ENCODE peak calls at places on chromosome 20, in five cellular contexts. One of them, this sample, is unnamed.

GRCh38 chr20:11296221-11296620 is 621.5 kb upstream of the BTBD3 start:
- DNase-seq in ecto neural progenitor cell: no peak
- DNase-seq in transverse colon: no peak
- DNase-seq in stimulated activated naive CD8-positive, alpha-beta T cell treated with anti-CD3 and anti-CD28 coated beads, Interleukin-15, Interleukin-2, amounts not matched to agents 100 U/mL and 50 U/mL, for 24 hours: no peak
- DNase-seq in NCI-H748 treated with DMSO at 0.1 percent for 48 hours: no peak
- DNase-seq in this sample: no peak

GRCh38 chr20:40980106-40980827 is 48.4 kb upstream of the TOP1 start:
- DNase-seq in ecto neural progenitor cell: no peak
- DNase-seq in transverse colon: no peak
- DNase-seq in stimulated activated naive CD8-positive, alpha-beta T cell treated with anti-CD3 and anti-CD28 coated beads, Interleukin-15, Interleukin-2, amounts not matched to agents 100 U/mL and 50 U/mL, for 24 hours: no peak
- DNase-seq in NCI-H748 treated with DMSO at 0.1 percent for 48 hours: no peak
- DNase-seq in this sample: peak

GRCh38 chr20:17925300-17925939 is 43.2 kb downstream of the SNX5 start:
- DNase-seq in ecto neural progenitor cell: no peak
- DNase-seq in transverse colon: peak
- DNase-seq in stimulated activated naive CD8-positive, alpha-beta T cell treated with anti-CD3 and anti-CD28 coated beads, Interleukin-15, Interleukin-2, amounts not matched to agents 100 U/mL and 50 U/mL, for 24 hours: no peak
- DNase-seq in NCI-H748 treated with DMSO at 0.1 percent for 48 hours: no peak
- DNase-seq in this sample: no peak

GRCh38 chr20:48639899-48640298 is 187.9 kb downstream of the PREX1 start:
- DNase-seq in ecto neural progenitor cell: no peak
- DNase-seq in transverse colon: no peak
- DNase-seq in stimulated activated naive CD8-positive, alpha-beta T cell treated with anti-CD3 and anti-CD28 coated beads, Interleukin-15, Interleukin-2, amounts not matched to agents 100 U/mL and 50 U/mL, for 24 hours: no peak
- DNase-seq in NCI-H748 treated with DMSO at 0.1 percent for 48 hours: no peak
- DNase-seq in this sample: no peak

GRCh38 chr20:55269913-55270312 is 735.4 kb downstream of the CBLN4 start:
- DNase-seq in ecto neural progenitor cell: no peak
- DNase-seq in transverse colon: no peak
- DNase-seq in stimulated activated naive CD8-positive, alpha-beta T cell treated with anti-CD3 and anti-CD28 coated beads, Interleukin-15, Interleukin-2, amounts not matched to agents 100 U/mL and 50 U/mL, for 24 hours: no peak
- DNase-seq in NCI-H748 treated with DMSO at 0.1 percent for 48 hours: no peak
- DNase-seq in this sample: no peak

GRCh38 chr20:10877345-10877744 is 203.5 kb upstream of the JAG1 start:
- DNase-seq in ecto neural progenitor cell: no peak
- DNase-seq in transverse colon: peak
- DNase-seq in stimulated activated naive CD8-positive, alpha-beta T cell treated with anti-CD3 and anti-CD28 coated beads, Interleukin-15, Interleukin-2, amounts not matched to agents 100 U/mL and 50 U/mL, for 24 hours: no peak
- DNase-seq in NCI-H748 treated with DMSO at 0.1 percent for 48 hours: no peak
- DNase-seq in this sample: no peak

GRCh38 chr20:33305591-33306057 is 22.6 kb downstream of the BPIFB1 start:
- DNase-seq in ecto neural progenitor cell: no peak
- DNase-seq in transverse colon: no peak
- DNase-seq in stimulated activated naive CD8-positive, alpha-beta T cell treated with anti-CD3 and anti-CD28 coated beads, Interleukin-15, Interleukin-2, amounts not matched to agents 100 U/mL and 50 U/mL, for 24 hours: no peak
- DNase-seq in NCI-H748 treated with DMSO at 0.1 percent for 48 hours: no peak
- DNase-seq in this sample: no peak

GRCh38 chr20:5400164-5400762 is 83.5 kb upstream of the PROKR2 start:
- DNase-seq in ecto neural progenitor cell: peak
- DNase-seq in transverse colon: no peak
- DNase-seq in stimulated activated naive CD8-positive, alpha-beta T cell treated with anti-CD3 and anti-CD28 coated beads, Interleukin-15, Interleukin-2, amounts not matched to agents 100 U/mL and 50 U/mL, for 24 hours: peak
- DNase-seq in NCI-H748 treated with DMSO at 0.1 percent for 48 hours: no peak
- DNase-seq in this sample: no peak

GRCh38 chr20:59159822-59160740 is 3.5 kb upstream of the ZNF831 start:
- DNase-seq in ecto neural progenitor cell: no peak
- DNase-seq in transverse colon: peak
- DNase-seq in stimulated activated naive CD8-positive, alpha-beta T cell treated with anti-CD3 and anti-CD28 coated beads, Interleukin-15, Interleukin-2, amounts not matched to agents 100 U/mL and 50 U/mL, for 24 hours: peak
- DNase-seq in NCI-H748 treated with DMSO at 0.1 percent for 48 hours: peak
- DNase-seq in this sample: peak

GRCh38 chr20:21396045-21396893 is 1.1 kb downstream of the NKX2-4 start:
- DNase-seq in ecto neural progenitor cell: peak
- DNase-seq in transverse colon: no peak
- DNase-seq in stimulated activated naive CD8-positive, alpha-beta T cell treated with anti-CD3 and anti-CD28 coated beads, Interleukin-15, Interleukin-2, amounts not matched to agents 100 U/mL and 50 U/mL, for 24 hours: peak
- DNase-seq in NCI-H748 treated with DMSO at 0.1 percent for 48 hours: no peak
- DNase-seq in this sample: no peak

GRCh38 chr20:64161595-64162238 is 2.5 kb upstream of the MYT1 start:
- DNase-seq in ecto neural progenitor cell: peak
- DNase-seq in transverse colon: peak
- DNase-seq in stimulated activated naive CD8-positive, alpha-beta T cell treated with anti-CD3 and anti-CD28 coated beads, Interleukin-15, Interleukin-2, amounts not matched to agents 100 U/mL and 50 U/mL, for 24 hours: peak
- DNase-seq in NCI-H748 treated with DMSO at 0.1 percent for 48 hours: no peak
- DNase-seq in this sample: peak

GRCh38 chr20:37245671-37246237 is 15.9 kb downstream of the GHRH start:
- DNase-seq in ecto neural progenitor cell: peak
- DNase-seq in transverse colon: no peak
- DNase-seq in stimulated activated naive CD8-positive, alpha-beta T cell treated with anti-CD3 and anti-CD28 coated beads, Interleukin-15, Interleukin-2, amounts not matched to agents 100 U/mL and 50 U/mL, for 24 hours: no peak
- DNase-seq in NCI-H748 treated with DMSO at 0.1 percent for 48 hours: peak
- DNase-seq in this sample: no peak

GRCh38 chr20:51452734-51453133 is 89.8 kb downstream of the NFATC2 start:
- DNase-seq in ecto neural progenitor cell: no peak
- DNase-seq in transverse colon: no peak
- DNase-seq in stimulated activated naive CD8-positive, alpha-beta T cell treated with anti-CD3 and anti-CD28 coated beads, Interleukin-15, Interleukin-2, amounts not matched to agents 100 U/mL and 50 U/mL, for 24 hours: no peak
- DNase-seq in NCI-H748 treated with DMSO at 0.1 percent for 48 hours: no peak
- DNase-seq in this sample: peak

GRCh38 chr20:271528-271927 is 14.0 kb downstream of the DEFB132 start:
- DNase-seq in ecto neural progenitor cell: no peak
- DNase-seq in transverse colon: no peak
- DNase-seq in stimulated activated naive CD8-positive, alpha-beta T cell treated with anti-CD3 and anti-CD28 coated beads, Interleukin-15, Interleukin-2, amounts not matched to agents 100 U/mL and 50 U/mL, for 24 hours: no peak
- DNase-seq in NCI-H748 treated with DMSO at 0.1 percent for 48 hours: no peak
- DNase-seq in this sample: no peak

GRCh38 chr20:63381781-63382431 is 20.8 kb upstream of the CHRNA4 start:
- DNase-seq in ecto neural progenitor cell: peak
- DNase-seq in transverse colon: no peak
- DNase-seq in stimulated activated naive CD8-positive, alpha-beta T cell treated with anti-CD3 and anti-CD28 coated beads, Interleukin-15, Interleukin-2, amounts not matched to agents 100 U/mL and 50 U/mL, for 24 hours: peak
- DNase-seq in NCI-H748 treated with DMSO at 0.1 percent for 48 hours: no peak
- DNase-seq in this sample: no peak

GRCh38 chr20:53606364-53606985 is 12.8 kb upstream of the ZNF217 start:
- DNase-seq in ecto neural progenitor cell: peak
- DNase-seq in transverse colon: no peak
- DNase-seq in stimulated activated naive CD8-positive, alpha-beta T cell treated with anti-CD3 and anti-CD28 coated beads, Interleukin-15, Interleukin-2, amounts not matched to agents 100 U/mL and 50 U/mL, for 24 hours: no peak
- DNase-seq in NCI-H748 treated with DMSO at 0.1 percent for 48 hours: no peak
- DNase-seq in this sample: no peak

GRCh38 chr20:49029203-49029602 is 16.9 kb upstream of the CSE1L start:
- DNase-seq in ecto neural progenitor cell: no peak
- DNase-seq in transverse colon: no peak
- DNase-seq in stimulated activated naive CD8-positive, alpha-beta T cell treated with anti-CD3 and anti-CD28 coated beads, Interleukin-15, Interleukin-2, amounts not matched to agents 100 U/mL and 50 U/mL, for 24 hours: no peak
- DNase-seq in NCI-H748 treated with DMSO at 0.1 percent for 48 hours: no peak
- DNase-seq in this sample: no peak

GRCh38 chr20:5001174-5002076 is at the start of gene SLC23A2:
- DNase-seq in ecto neural progenitor cell: peak
- DNase-seq in transverse colon: peak
- DNase-seq in stimulated activated naive CD8-positive, alpha-beta T cell treated with anti-CD3 and anti-CD28 coated beads, Interleukin-15, Interleukin-2, amounts not matched to agents 100 U/mL and 50 U/mL, for 24 hours: peak
- DNase-seq in NCI-H748 treated with DMSO at 0.1 percent for 48 hours: peak
- DNase-seq in this sample: no peak

GRCh38 chr20:33910056-33910455 is 83.7 kb upstream of the RALY start:
- DNase-seq in ecto neural progenitor cell: no peak
- DNase-seq in transverse colon: no peak
- DNase-seq in stimulated activated naive CD8-positive, alpha-beta T cell treated with anti-CD3 and anti-CD28 coated beads, Interleukin-15, Interleukin-2, amounts not matched to agents 100 U/mL and 50 U/mL, for 24 hours: no peak
- DNase-seq in NCI-H748 treated with DMSO at 0.1 percent for 48 hours: no peak
- DNase-seq in this sample: no peak

GRCh38 chr20:16864069-16864468 is 115.9 kb downstream of the OTOR start:
- DNase-seq in ecto neural progenitor cell: no peak
- DNase-seq in transverse colon: no peak
- DNase-seq in stimulated activated naive CD8-positive, alpha-beta T cell treated with anti-CD3 and anti-CD28 coated beads, Interleukin-15, Interleukin-2, amounts not matched to agents 100 U/mL and 50 U/mL, for 24 hours: no peak
- DNase-seq in NCI-H748 treated with DMSO at 0.1 percent for 48 hours: no peak
- DNase-seq in this sample: no peak

GRCh38 chr20:24933266-24933908 is 15.7 kb upstream of the CST7 start:
- DNase-seq in ecto neural progenitor cell: no peak
- DNase-seq in transverse colon: no peak
- DNase-seq in stimulated activated naive CD8-positive, alpha-beta T cell treated with anti-CD3 and anti-CD28 coated beads, Interleukin-15, Interleukin-2, amounts not matched to agents 100 U/mL and 50 U/mL, for 24 hours: no peak
- DNase-seq in NCI-H748 treated with DMSO at 0.1 percent for 48 hours: no peak
- DNase-seq in this sample: peak